ENCODE peak calls at places on chromosomes 11 and 22, in six cellular contexts. One of them, this sample, is unnamed.

GRCh38 chr11:66011239-66011784 is 496 bp upstream of the CST6 start:
- DNase-seq in lower lobe of right lung: peak
- DNase-seq in endothelial cell of umbilical vein: no peak
- DNase-seq in effector memory CD4-positive, alpha-beta T cell: no peak
- DNase-seq in A673: no peak
- DNase-seq in CD8-positive, alpha-beta memory T cell: no peak
- DNase-seq in this sample: peak

GRCh38 chr11:66207816-66208215 is 60.6 kb upstream of the RAB1B start:
- DNase-seq in lower lobe of right lung: no peak
- DNase-seq in endothelial cell of umbilical vein: no peak
- DNase-seq in effector memory CD4-positive, alpha-beta T cell: no peak
- DNase-seq in A673: no peak
- DNase-seq in CD8-positive, alpha-beta memory T cell: no peak
- DNase-seq in this sample: no peak

GRCh38 chr22:44445731-44446130 is 52.3 kb downstream of the RTL6 start:
- DNase-seq in lower lobe of right lung: peak
- DNase-seq in endothelial cell of umbilical vein: no peak
- DNase-seq in effector memory CD4-positive, alpha-beta T cell: no peak
- DNase-seq in A673: no peak
- DNase-seq in CD8-positive, alpha-beta memory T cell: no peak
- DNase-seq in this sample: no peak

GRCh38 chr11:76629853-76630599 is 40.5 kb downstream of the LRRC32 start:
- DNase-seq in lower lobe of right lung: peak
- DNase-seq in endothelial cell of umbilical vein: peak
- DNase-seq in effector memory CD4-positive, alpha-beta T cell: no peak
- DNase-seq in A673: no peak
- DNase-seq in CD8-positive, alpha-beta memory T cell: no peak
- DNase-seq in this sample: peak

GRCh38 chr11:69499216-69499945 is 17.9 kb downstream of the LINC01488 start:
- DNase-seq in lower lobe of right lung: peak
- DNase-seq in endothelial cell of umbilical vein: no peak
- DNase-seq in effector memory CD4-positive, alpha-beta T cell: no peak
- DNase-seq in A673: peak
- DNase-seq in CD8-positive, alpha-beta memory T cell: no peak
- DNase-seq in this sample: no peak

GRCh38 chr11:124863137-124863825 is 2.0 kb upstream of the ROBO3 start:
- DNase-seq in lower lobe of right lung: peak
- DNase-seq in endothelial cell of umbilical vein: no peak
- DNase-seq in effector memory CD4-positive, alpha-beta T cell: no peak
- DNase-seq in A673: no peak
- DNase-seq in CD8-positive, alpha-beta memory T cell: no peak
- DNase-seq in this sample: peak

GRCh38 chr22:39699631-39700348 is 129.2 kb downstream of the CACNA1I start:
- DNase-seq in lower lobe of right lung: no peak
- DNase-seq in endothelial cell of umbilical vein: no peak
- DNase-seq in effector memory CD4-positive, alpha-beta T cell: no peak
- DNase-seq in A673: peak
- DNase-seq in CD8-positive, alpha-beta memory T cell: no peak
- DNase-seq in this sample: no peak

GRCh38 chr11:28049338-28050216 is 58.4 kb downstream of the KIF18A start:
- DNase-seq in lower lobe of right lung: no peak
- DNase-seq in endothelial cell of umbilical vein: peak
- DNase-seq in effector memory CD4-positive, alpha-beta T cell: no peak
- DNase-seq in A673: peak
- DNase-seq in CD8-positive, alpha-beta memory T cell: no peak
- DNase-seq in this sample: peak

GRCh38 chr11:19027829-19028595 is 32.5 kb downstream of the MRGPRX2 start:
- DNase-seq in lower lobe of right lung: no peak
- DNase-seq in endothelial cell of umbilical vein: peak
- DNase-seq in effector memory CD4-positive, alpha-beta T cell: no peak
- DNase-seq in A673: no peak
- DNase-seq in CD8-positive, alpha-beta memory T cell: no peak
- DNase-seq in this sample: peak

GRCh38 chr22:22546490-22546889 is 12.6 kb downstream of the PRAME start:
- DNase-seq in lower lobe of right lung: no peak
- DNase-seq in endothelial cell of umbilical vein: no peak
- DNase-seq in effector memory CD4-positive, alpha-beta T cell: no peak
- DNase-seq in A673: peak
- DNase-seq in CD8-positive, alpha-beta memory T cell: no peak
- DNase-seq in this sample: peak

GRCh38 chr11:3904228-3904627 is 48.8 kb downstream of the STIM1 start:
- DNase-seq in lower lobe of right lung: no peak
- DNase-seq in endothelial cell of umbilical vein: no peak
- DNase-seq in effector memory CD4-positive, alpha-beta T cell: no peak
- DNase-seq in A673: no peak
- DNase-seq in CD8-positive, alpha-beta memory T cell: no peak
- DNase-seq in this sample: no peak

GRCh38 chr11:32809313-32809712 is 14.9 kb upstream of the CCDC73 start:
- DNase-seq in lower lobe of right lung: peak
- DNase-seq in endothelial cell of umbilical vein: peak
- DNase-seq in effector memory CD4-positive, alpha-beta T cell: peak
- DNase-seq in A673: peak
- DNase-seq in CD8-positive, alpha-beta memory T cell: no peak
- DNase-seq in this sample: peak

GRCh38 chr11:1224491-1225385 is 1.9 kb downstream of the MUC5B start:
- DNase-seq in lower lobe of right lung: peak
- DNase-seq in endothelial cell of umbilical vein: no peak
- DNase-seq in effector memory CD4-positive, alpha-beta T cell: no peak
- DNase-seq in A673: no peak
- DNase-seq in CD8-positive, alpha-beta memory T cell: no peak
- DNase-seq in this sample: no peak

GRCh38 chr11:11349870-11350325 is 3.2 kb downstream of the CSNK2A3 start:
- DNase-seq in lower lobe of right lung: no peak
- DNase-seq in endothelial cell of umbilical vein: peak
- DNase-seq in effector memory CD4-positive, alpha-beta T cell: no peak
- DNase-seq in A673: no peak
- DNase-seq in CD8-positive, alpha-beta memory T cell: no peak
- DNase-seq in this sample: peak

GRCh38 chr11:2775626-2776350 is 76.0 kb upstream of the KCNQ1OT1 start:
- DNase-seq in lower lobe of right lung: peak
- DNase-seq in endothelial cell of umbilical vein: no peak
- DNase-seq in effector memory CD4-positive, alpha-beta T cell: no peak
- DNase-seq in A673: no peak
- DNase-seq in CD8-positive, alpha-beta memory T cell: no peak
- DNase-seq in this sample: no peak

GRCh38 chr11:20131744-20132666 is 28.3 kb downstream of the DBX1 start:
- DNase-seq in lower lobe of right lung: peak
- DNase-seq in endothelial cell of umbilical vein: peak
- DNase-seq in effector memory CD4-positive, alpha-beta T cell: no peak
- DNase-seq in A673: peak
- DNase-seq in CD8-positive, alpha-beta memory T cell: peak
- DNase-seq in this sample: peak

GRCh38 chr11:101334581-101334980 is 205.0 kb upstream of the PGR start:
- DNase-seq in lower lobe of right lung: no peak
- DNase-seq in endothelial cell of umbilical vein: no peak
- DNase-seq in effector memory CD4-positive, alpha-beta T cell: no peak
- DNase-seq in A673: no peak
- DNase-seq in CD8-positive, alpha-beta memory T cell: no peak
- DNase-seq in this sample: no peak

GRCh38 chr22:31184015-31184414 is 24.0 kb downstream of the RNF185 start:
- DNase-seq in lower lobe of right lung: no peak
- DNase-seq in endothelial cell of umbilical vein: no peak
- DNase-seq in effector memory CD4-positive, alpha-beta T cell: no peak
- DNase-seq in A673: no peak
- DNase-seq in CD8-positive, alpha-beta memory T cell: no peak
- DNase-seq in this sample: no peak

GRCh38 chr11:74822187-74822586 is 73.5 kb downstream of the RNF169 start:
- DNase-seq in lower lobe of right lung: no peak
- DNase-seq in endothelial cell of umbilical vein: peak
- DNase-seq in effector memory CD4-positive, alpha-beta T cell: no peak
- DNase-seq in A673: no peak
- DNase-seq in CD8-positive, alpha-beta memory T cell: no peak
- DNase-seq in this sample: peak

GRCh38 chr22:42892571-42893316 is 35.7 kb upstream of the ARFGAP3 start:
- DNase-seq in lower lobe of right lung: peak
- DNase-seq in endothelial cell of umbilical vein: no peak
- DNase-seq in effector memory CD4-positive, alpha-beta T cell: no peak
- DNase-seq in A673: no peak
- DNase-seq in CD8-positive, alpha-beta memory T cell: no peak
- DNase-seq in this sample: no peak

GRCh38 chr11:110989734-110990133 is 255.8 kb upstream of the POU2AF2 start:
- DNase-seq in lower lobe of right lung: no peak
- DNase-seq in endothelial cell of umbilical vein: no peak
- DNase-seq in effector memory CD4-positive, alpha-beta T cell: no peak
- DNase-seq in A673: no peak
- DNase-seq in CD8-positive, alpha-beta memory T cell: no peak
- DNase-seq in this sample: peak

GRCh38 chr22:25704701-25705100 is 37.3 kb upstream of the MYO18B start:
- DNase-seq in lower lobe of right lung: no peak
- DNase-seq in endothelial cell of umbilical vein: no peak
- DNase-seq in effector memory CD4-positive, alpha-beta T cell: no peak
- DNase-seq in A673: no peak
- DNase-seq in CD8-positive, alpha-beta memory T cell: no peak
- DNase-seq in this sample: no peak

GRCh38 chr11:108734956-108735559 is 70.2 kb downstream of the DDX10 start:
- DNase-seq in lower lobe of right lung: no peak
- DNase-seq in endothelial cell of umbilical vein: peak
- DNase-seq in effector memory CD4-positive, alpha-beta T cell: no peak
- DNase-seq in A673: peak
- DNase-seq in CD8-positive, alpha-beta memory T cell: no peak
- DNase-seq in this sample: peak

GRCh38 chr11:117020287-117020686 is 77.9 kb downstream of the SIK3 start:
- DNase-seq in lower lobe of right lung: no peak
- DNase-seq in endothelial cell of umbilical vein: no peak
- DNase-seq in effector memory CD4-positive, alpha-beta T cell: no peak
- DNase-seq in A673: no peak
- DNase-seq in CD8-positive, alpha-beta memory T cell: no peak
- DNase-seq in this sample: no peak

GRCh38 chr22:44676441-44677298 is 25.3 kb upstream of the PRR5 start:
- DNase-seq in lower lobe of right lung: no peak
- DNase-seq in endothelial cell of umbilical vein: no peak
- DNase-seq in effector memory CD4-positive, alpha-beta T cell: no peak
- DNase-seq in A673: no peak
- DNase-seq in CD8-positive, alpha-beta memory T cell: no peak
- DNase-seq in this sample: peak

GRCh38 chr11:126082251-126083109 is 19.8 kb upstream of the CDON start:
- DNase-seq in lower lobe of right lung: no peak
- DNase-seq in endothelial cell of umbilical vein: no peak
- DNase-seq in effector memory CD4-positive, alpha-beta T cell: no peak
- DNase-seq in A673: peak
- DNase-seq in CD8-positive, alpha-beta memory T cell: no peak
- DNase-seq in this sample: no peak

GRCh38 chr11:86627776-86628455 is 44.5 kb downstream of the ME3 start:
- DNase-seq in lower lobe of right lung: no peak
- DNase-seq in endothelial cell of umbilical vein: no peak
- DNase-seq in effector memory CD4-positive, alpha-beta T cell: no peak
- DNase-seq in A673: no peak
- DNase-seq in CD8-positive, alpha-beta memory T cell: no peak
- DNase-seq in this sample: no peak
- H3K27ac ChIP-seq in lower lobe of right lung: no peak
- H3K27ac ChIP-seq in endothelial cell of umbilical vein: no peak
- H3K27ac ChIP-seq in effector memory CD4-positive, alpha-beta T cell: no peak
- H3K27ac ChIP-seq in A673: no peak
- H3K27ac ChIP-seq in CD8-positive, alpha-beta memory T cell: no peak
- H3K27ac ChIP-seq in this sample: no peak

GRCh38 chr11:122159173-122159701 is 43.2 kb upstream of the BLID start:
- DNase-seq in lower lobe of right lung: no peak
- DNase-seq in endothelial cell of umbilical vein: peak
- DNase-seq in effector memory CD4-positive, alpha-beta T cell: no peak
- DNase-seq in A673: peak
- DNase-seq in CD8-positive, alpha-beta memory T cell: no peak
- DNase-seq in this sample: peak
- H3K27ac ChIP-seq in lower lobe of right lung: peak
- H3K27ac ChIP-seq in endothelial cell of umbilical vein: peak
- H3K27ac ChIP-seq in effector memory CD4-positive, alpha-beta T cell: no peak
- H3K27ac ChIP-seq in A673: peak
- H3K27ac ChIP-seq in CD8-positive, alpha-beta memory T cell: no peak
- H3K27ac ChIP-seq in this sample: peak

DNA sequence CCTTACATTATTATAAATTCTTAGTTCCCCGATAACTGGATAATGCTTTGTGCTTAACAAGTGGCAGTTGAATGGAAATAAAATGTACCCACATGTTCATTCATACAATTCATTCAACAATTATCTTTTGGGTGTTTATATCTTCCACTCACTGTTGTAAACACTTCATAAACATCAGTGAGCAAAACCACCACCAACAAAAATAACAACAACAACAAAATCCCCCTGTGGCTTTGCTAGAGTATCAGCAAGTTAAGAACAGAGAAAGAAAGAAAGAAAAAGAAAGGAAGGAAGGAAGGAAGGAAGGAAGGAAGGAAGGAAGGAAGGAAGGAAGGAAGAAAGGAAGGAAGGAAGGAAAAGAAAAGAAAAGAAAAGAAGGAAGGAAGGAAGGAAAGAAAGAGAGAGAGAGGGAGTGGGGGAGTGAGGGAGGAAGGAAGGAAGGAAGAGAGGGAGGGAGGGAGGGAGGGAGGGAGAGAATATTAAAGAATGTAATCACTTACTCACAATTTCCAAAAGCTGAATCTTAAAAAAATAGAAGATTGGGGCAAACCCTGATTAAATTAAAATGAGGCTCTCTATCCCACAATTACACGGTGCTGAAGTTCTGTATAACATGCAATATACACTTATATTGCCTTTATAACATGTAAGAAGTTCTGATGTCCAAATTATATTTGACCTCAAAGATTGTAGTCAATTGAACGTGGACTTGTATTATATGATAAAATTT is 2238.8 kb downstream of the LRRC4C start:
- DNase-seq in lower lobe of right lung: no peak
- DNase-seq in endothelial cell of umbilical vein: no peak
- DNase-seq in effector memory CD4-positive, alpha-beta T cell: no peak
- DNase-seq in A673: peak
- DNase-seq in CD8-positive, alpha-beta memory T cell: no peak
- DNase-seq in this sample: no peak
- H3K27ac ChIP-seq in lower lobe of right lung: no peak
- H3K27ac ChIP-seq in endothelial cell of umbilical vein: no peak
- H3K27ac ChIP-seq in effector memory CD4-positive, alpha-beta T cell: no peak
- H3K27ac ChIP-seq in A673: peak
- H3K27ac ChIP-seq in CD8-positive, alpha-beta memory T cell: no peak
- H3K27ac ChIP-seq in this sample: no peak

GRCh38 chr11:103946793-103947565 is 89.5 kb upstream of the DDI1 start:
- DNase-seq in lower lobe of right lung: no peak
- DNase-seq in endothelial cell of umbilical vein: peak
- DNase-seq in effector memory CD4-positive, alpha-beta T cell: no peak
- DNase-seq in A673: no peak
- DNase-seq in CD8-positive, alpha-beta memory T cell: no peak
- DNase-seq in this sample: peak
- H3K27ac ChIP-seq in lower lobe of right lung: no peak
- H3K27ac ChIP-seq in endothelial cell of umbilical vein: no peak
- H3K27ac ChIP-seq in effector memory CD4-positive, alpha-beta T cell: no peak
- H3K27ac ChIP-seq in A673: no peak
- H3K27ac ChIP-seq in CD8-positive, alpha-beta memory T cell: no peak
- H3K27ac ChIP-seq in this sample: no peak

GRCh38 chr11:62540804-62541671 is 5.6 kb downstream of the AHNAK start:
- DNase-seq in lower lobe of right lung: no peak
- DNase-seq in endothelial cell of umbilical vein: peak
- DNase-seq in effector memory CD4-positive, alpha-beta T cell: no peak
- DNase-seq in A673: no peak
- DNase-seq in CD8-positive, alpha-beta memory T cell: peak
- DNase-seq in this sample: peak
- H3K27ac ChIP-seq in lower lobe of right lung: peak
- H3K27ac ChIP-seq in endothelial cell of umbilical vein: no peak
- H3K27ac ChIP-seq in effector memory CD4-positive, alpha-beta T cell: peak
- H3K27ac ChIP-seq in A673: no peak
- H3K27ac ChIP-seq in CD8-positive, alpha-beta memory T cell: peak
- H3K27ac ChIP-seq in this sample: peak

This sample was measured in IMR-90.